ENCODE peak calls at places on chromosome 6, in six cellular contexts. One of them, this sample, is unnamed.

GRCh38 chr6:167679137-167679736 is 147.5 kb upstream of the AFDN start:
- DNase-seq in G401: no peak
- DNase-seq in non-pigmented ciliary epithelial cell: no peak
- DNase-seq in cardiac muscle cell: no peak
- DNase-seq in NCI-H2107: no peak
- DNase-seq in stimulated activated CD4-positive, alpha-beta T cell treated with anti-CD3 and anti-CD28 coated beads, Interleukin-1b, Interleukin-23, amount 100 ng/mL, for 48 hours: no peak
- DNase-seq in this sample: no peak

GRCh38 chr6:80641591-80641990 is 535.1 kb downstream of the BCKDHB start:
- DNase-seq in G401: no peak
- DNase-seq in non-pigmented ciliary epithelial cell: no peak
- DNase-seq in cardiac muscle cell: no peak
- DNase-seq in NCI-H2107: no peak
- DNase-seq in stimulated activated CD4-positive, alpha-beta T cell treated with anti-CD3 and anti-CD28 coated beads, Interleukin-1b, Interleukin-23, amount 100 ng/mL, for 48 hours: no peak
- DNase-seq in this sample: no peak

GRCh38 chr6:156379946-156380707 is 397.1 kb upstream of the ARID1B start:
- DNase-seq in G401: no peak
- DNase-seq in non-pigmented ciliary epithelial cell: peak
- DNase-seq in cardiac muscle cell: no peak
- DNase-seq in NCI-H2107: no peak
- DNase-seq in stimulated activated CD4-positive, alpha-beta T cell treated with anti-CD3 and anti-CD28 coated beads, Interleukin-1b, Interleukin-23, amount 100 ng/mL, for 48 hours: no peak
- DNase-seq in this sample: no peak

GRCh38 chr6:2021713-2022125 is 223.7 kb downstream of the GMDS start:
- DNase-seq in G401: no peak
- DNase-seq in non-pigmented ciliary epithelial cell: no peak
- DNase-seq in cardiac muscle cell: no peak
- DNase-seq in NCI-H2107: peak
- DNase-seq in stimulated activated CD4-positive, alpha-beta T cell treated with anti-CD3 and anti-CD28 coated beads, Interleukin-1b, Interleukin-23, amount 100 ng/mL, for 48 hours: no peak
- DNase-seq in this sample: no peak

GRCh38 chr6:91633374-91634184 is 1046.7 kb upstream of the MAP3K7 start:
- DNase-seq in G401: no peak
- DNase-seq in non-pigmented ciliary epithelial cell: no peak
- DNase-seq in cardiac muscle cell: no peak
- DNase-seq in NCI-H2107: no peak
- DNase-seq in stimulated activated CD4-positive, alpha-beta T cell treated with anti-CD3 and anti-CD28 coated beads, Interleukin-1b, Interleukin-23, amount 100 ng/mL, for 48 hours: no peak
- DNase-seq in this sample: no peak

GRCh38 chr6:167078745-167079144 is 44.2 kb upstream of the CCR6 start:
- DNase-seq in G401: no peak
- DNase-seq in non-pigmented ciliary epithelial cell: no peak
- DNase-seq in cardiac muscle cell: no peak
- DNase-seq in NCI-H2107: no peak
- DNase-seq in stimulated activated CD4-positive, alpha-beta T cell treated with anti-CD3 and anti-CD28 coated beads, Interleukin-1b, Interleukin-23, amount 100 ng/mL, for 48 hours: peak
- DNase-seq in this sample: no peak

GRCh38 chr6:137827977-137828815 is 38.9 kb upstream of the TNFAIP3 start:
- DNase-seq in G401: no peak
- DNase-seq in non-pigmented ciliary epithelial cell: no peak
- DNase-seq in cardiac muscle cell: no peak
- DNase-seq in NCI-H2107: no peak
- DNase-seq in stimulated activated CD4-positive, alpha-beta T cell treated with anti-CD3 and anti-CD28 coated beads, Interleukin-1b, Interleukin-23, amount 100 ng/mL, for 48 hours: peak
- DNase-seq in this sample: peak

GRCh38 chr6:82283771-82284420 is 36.4 kb upstream of the IBTK start:
- DNase-seq in G401: no peak
- DNase-seq in non-pigmented ciliary epithelial cell: no peak
- DNase-seq in cardiac muscle cell: peak
- DNase-seq in NCI-H2107: no peak
- DNase-seq in stimulated activated CD4-positive, alpha-beta T cell treated with anti-CD3 and anti-CD28 coated beads, Interleukin-1b, Interleukin-23, amount 100 ng/mL, for 48 hours: no peak
- DNase-seq in this sample: no peak

GRCh38 chr6:130575971-130576370 is 210.2 kb downstream of the TMEM200A start:
- DNase-seq in G401: no peak
- DNase-seq in non-pigmented ciliary epithelial cell: no peak
- DNase-seq in cardiac muscle cell: no peak
- DNase-seq in NCI-H2107: no peak
- DNase-seq in stimulated activated CD4-positive, alpha-beta T cell treated with anti-CD3 and anti-CD28 coated beads, Interleukin-1b, Interleukin-23, amount 100 ng/mL, for 48 hours: peak
- DNase-seq in this sample: peak

GRCh38 chr6:136059308-136059707 is 190.8 kb downstream of the MTFR2 start:
- DNase-seq in G401: peak
- DNase-seq in non-pigmented ciliary epithelial cell: no peak
- DNase-seq in cardiac muscle cell: no peak
- DNase-seq in NCI-H2107: no peak
- DNase-seq in stimulated activated CD4-positive, alpha-beta T cell treated with anti-CD3 and anti-CD28 coated beads, Interleukin-1b, Interleukin-23, amount 100 ng/mL, for 48 hours: no peak
- DNase-seq in this sample: no peak

This sample was measured in GM13977.